ENCODE peak calls at places on chromosomes 4 and X, in five cellular contexts. V is HCT116; I is stimulated activated CD8-positive, alpha-beta memory T cell treated with anti-CD3 and anti-CD28 coated beads, Interleukin-4, amount 100 ng/mL, for 24 hours; W is activated CD4-positive, CD25-positive, alpha-beta regulatory T cell; D is uterus. C is an unnamed sample.

GRCh38 chr4:57966987-57967760 is 857.0 kb upstream of the IGFBP7 start:
- DNase-seq in V (no peak), W (peak; percentile 0), I (no peak), D (no peak), C (no peak)

GRCh38 chr4:84499065-84499982 is at the start of gene NKX6-1:
- DNase-seq in D (peak; percentile 23), W (no peak), I (no peak), V (peak; percentile 87), C (no peak)

GRCh38 chr4:6896035-6896434 is 13.6 kb upstream of the TBC1D14 start:
- DNase-seq in D (no peak), V (no peak), I (no peak), W (no peak), C (no peak)

GRCh38 chrX:75609361-75609760 is 86.5 kb upstream of the ZDHHC15 start:
- DNase-seq in I (no peak), D (no peak), W (no peak), V (no peak), C (no peak)

GRCh38 chr4:105909699-105910340 is 14.5 kb downstream of the NPNT start:
- DNase-seq in W (no peak), D (no peak), I (no peak), V (peak; percentile 60), C (peak; percentile 93)

GRCh38 chr4:173556398-173557131 is 26.5 kb upstream of the HAND2 start:
- DNase-seq in W (no peak), D (no peak), I (no peak), V (no peak), C (peak; percentile 7)

GRCh38 chrX:48736303-48736702 is 25.2 kb upstream of the GLOD5 start:
- DNase-seq in V (no peak), D (no peak), I (no peak), W (no peak), C (no peak)

GRCh38 chr4:144615182-144615581 is 30.8 kb upstream of the HHIP start:
- DNase-seq in D (no peak), I (no peak), W (no peak), V (no peak), C (no peak)

GRCh38 chrX:103565752-103566151 is 19.6 kb upstream of the TCEAL4 start:
- DNase-seq in V (no peak), W (no peak), I (no peak), D (no peak), C (peak; percentile 67)

GRCh38 chr4:75099321-75099720 is 166.4 kb downstream of the PARM1 start:
- DNase-seq in D (no peak), I (no peak), W (no peak), V (no peak), C (no peak)

GRCh38 chr4:184793735-184794355 is 31.9 kb downstream of the ACSL1 start:
- DNase-seq in V (no peak), D (no peak), I (no peak), W (no peak), C (no peak)

GRCh38 chr4:87101543-87102199 is 118.7 kb downstream of the KLHL8 start:
- DNase-seq in W (no peak), D (no peak), V (no peak), I (no peak), C (peak; percentile 68)

GRCh38 chr4:10093801-10094552 is 22.6 kb downstream of the WDR1 start:
- DNase-seq in W (no peak), D (no peak), I (no peak), V (no peak), C (no peak)

GRCh38 chr4:25104561-25104960 is 55.7 kb downstream of the SEPSECS start:
- DNase-seq in I (no peak), D (no peak), W (no peak), V (no peak), C (no peak)

GRCh38 chr4:7067523-7068278 is at the start of gene GRPEL1:
- DNase-seq in I (peak; percentile 100), D (peak; percentile 100), V (peak; percentile 98), W (peak; percentile 100), C (peak; percentile 99)

GRCh38 chrX:37684918-37685317 is 673 bp upstream of the XK start:
- DNase-seq in D (no peak), I (no peak), W (no peak), V (no peak), C (no peak)

GRCh38 chr4:84568496-84568895 is 14.4 kb upstream of the CDS1 start:
- DNase-seq in D (no peak), V (no peak), W (no peak), I (no peak), C (no peak)

GRCh38 chrX:133726211-133726630 is 259.2 kb downstream of the GPC3 start:
- DNase-seq in D (no peak), I (no peak), V (peak; percentile 27), W (no peak), C (peak; percentile 85)

GRCh38 chrX:2500091-2500680 is 590 bp downstream of the DHRSX start:
- DNase-seq in W (no peak), I (peak; percentile 4), V (no peak), D (no peak), C (no peak)

GRCh38 chr4:14289708-14290107 is 662.2 kb upstream of the BOD1L1 start:
- DNase-seq in I (no peak), D (no peak), V (no peak), W (no peak), C (peak; percentile 74)

GRCh38 chr4:35872273-35872672 is 372.0 kb downstream of the ARAP2 start:
- DNase-seq in V (no peak), D (no peak), W (no peak), I (no peak), C (no peak)

GRCh38 chrX:46433892-46434291 is 111.3 kb downstream of the ZNF674 start:
- DNase-seq in V (no peak), D (no peak), W (no peak), I (no peak), C (no peak)

GRCh38 chrX:12210921-12211320 is 72.6 kb downstream of the FRMPD4 start:
- DNase-seq in V (no peak), D (no peak), I (no peak), W (no peak), C (peak; percentile 31)

GRCh38 chr4:73978886-73979285 is 2.9 kb downstream of the PF4 start:
- DNase-seq in D (no peak), V (no peak), I (no peak), W (no peak), C (peak; percentile 34)